ENCODE peak calls at places on chromosomes 2 and 18, in seven cellular contexts. K is activated T-cell treated with anti-CD3 and anti-CD28 coated beads, Interleukin-2, amount 50 U/mL, for 72 hours; P is activated effector memory CD4-positive, alpha-beta T cell treated with anti-CD3 and anti-CD28 coated beads, Interleukin-2, amount 50 U/mL, for 16 hours; R is RPMI8226; Q is COR-L47; T is NCI-H1694 treated with DMSO at 0.1 percent for 48 hours; E is hypothalamus. J is an unnamed sample.

GRCh38 chr2:221518201-221518936 is 53.7 kb downstream of the EPHA4 start:
- DNase-seq in K (peak), P (no peak), R (no peak), Q (no peak), T (no peak), E (no peak), J (no peak)

GRCh38 chr2:73307720-73308119 is 14.4 kb upstream of the EGR4 start:
- DNase-seq in K (no peak), P (no peak), R (no peak), Q (peak), T (no peak), E (peak), J (no peak)

GRCh38 chr2:134375935-134376334 is 122.1 kb downstream of the MGAT5 start:
- DNase-seq in K (no peak), P (no peak), R (no peak), Q (peak), T (peak), E (peak), J (no peak)

GRCh38 chr2:83364264-83364663 is 1094.8 kb downstream of the SUCLG1 start:
- DNase-seq in K (no peak), P (no peak), R (no peak), Q (no peak), T (no peak), E (no peak), J (no peak)

GRCh38 chr2:134623796-134624195 is 95.0 kb downstream of the TMEM163 start:
- DNase-seq in K (peak), P (no peak), R (no peak), Q (no peak), T (no peak), E (no peak), J (no peak)

GRCh38 chr18:7987284-7987976 is 420.3 kb downstream of the PTPRM start:
- DNase-seq in K (no peak), P (no peak), R (no peak), Q (no peak), T (no peak), E (no peak), J (no peak)

GRCh38 chr2:163735692-163736432 is at the start of gene FIGN:
- DNase-seq in K (no peak), P (no peak), R (no peak), Q (peak), T (peak), E (peak), J (peak)

GRCh38 chr2:239919779-239920545 is 105.2 kb downstream of the NDUFA10 start:
- DNase-seq in K (no peak), P (peak), R (no peak), Q (no peak), T (no peak), E (peak), J (no peak)

GRCh38 chr2:133204461-133204860 is 363.8 kb downstream of the NCKAP5 start:
- DNase-seq in K (no peak), P (no peak), R (no peak), Q (no peak), T (no peak), E (no peak), J (no peak)

GRCh38 chr2:28193552-28194383 is 198.9 kb upstream of the FOSL2 start:
- DNase-seq in K (no peak), P (no peak), R (no peak), Q (no peak), T (peak), E (no peak), J (no peak)

J was measured in sciatic nerve.